ENCODE peak calls at places on chromosomes 1 and 21, in five cellular contexts. I, D, Z, O and L are unnamed samples.

GRCh38 chr21:33296156-33296555 is 28.6 kb upstream of the IFNAR1 start:
- DNase-seq in Z (no peak), I (no peak), D (no peak), O (no peak), L (no peak)

GRCh38 chr1:43239484-43239883 is 30.3 kb upstream of the TMEM125 start:
- DNase-seq in O (no peak), I (no peak), D (no peak), Z (no peak), L (no peak)

GRCh38 chr1:112923956-112924349 is 32.0 kb downstream of the SLC16A1 start:
- DNase-seq in I (no peak), O (no peak), D (no peak), Z (no peak), L (no peak)

GRCh38 chr1:246769306-246769705 is 45.1 kb downstream of the SCCPDH start:
- DNase-seq in D (no peak), Z (no peak), O (peak), I (peak), L (no peak)

GRCh38 chr1:12141533-12141855 is 25.3 kb upstream of the TNFRSF1B start:
- DNase-seq in O (no peak), Z (no peak), I (no peak), D (no peak), L (no peak)

GRCh38 chr1:42935313-42935624 is 23.4 kb downstream of the SLC2A1 start:
- DNase-seq in I (no peak), D (no peak), Z (peak), O (no peak), L (no peak)

GRCh38 chr1:97144527-97144926 is 422.9 kb downstream of the PTBP2 start:
- DNase-seq in D (no peak), O (no peak), I (peak), Z (no peak), L (no peak)

GRCh38 chr1:88216441-88216840 is 467.6 kb upstream of the PKN2 start:
- DNase-seq in D (no peak), O (no peak), Z (no peak), I (no peak), L (no peak)

GRCh38 chr1:29339176-29339575 is 102.9 kb downstream of the PTPRU start:
- DNase-seq in I (no peak), D (no peak), O (no peak), Z (no peak), L (no peak)

GRCh38 chr1:61687901-61688300 is 37.0 kb downstream of the TM2D1 start:
- DNase-seq in I (peak), O (no peak), D (no peak), Z (no peak), L (no peak)

GRCh38 chr1:44030606-44031050 is 634 bp downstream of the SLC6A9 start:
- DNase-seq in I (peak), D (peak), O (peak), Z (peak), L (no peak)

GRCh38 chr1:94734963-94735899 is 84.9 kb upstream of the SLC44A3 start:
- DNase-seq in I (peak), D (no peak), O (peak), Z (peak), L (no peak)

GRCh38 chr1:19441048-19441447 is 44.3 kb downstream of the CAPZB start:
- DNase-seq in O (no peak), D (no peak), Z (no peak), I (peak), L (no peak)

GRCh38 chr1:86871001-86871400 is 42.9 kb downstream of the SELENOF start:
- DNase-seq in D (no peak), Z (no peak), I (no peak), O (no peak), L (no peak)

GRCh38 chr1:178931843-178932551 is 61.1 kb upstream of the ANGPTL1 start:
- DNase-seq in O (peak), Z (peak), I (no peak), D (no peak), L (peak)